ENCODE peak calls at places on chromosome 11, in six cellular contexts. E, L, N, B, Q and J are unnamed samples.

GRCh38 chr11:80443177-80443576 is 1002.3 kb upstream of the TENM4 start:
- DNase-seq in E (no peak), L (no peak), Q (no peak), N (no peak), B (no peak), J (no peak)

GRCh38 chr11:133945087-133945974 is 11.4 kb downstream of the IGSF9B start:
- DNase-seq in B (no peak), Q (no peak), N (no peak), E (peak; percentile 64), L (peak; percentile 72), J (no peak)

GRCh38 chr11:8788616-8789015 is 106.0 kb downstream of the RPL27A start:
- DNase-seq in E (no peak), Q (no peak), B (no peak), N (no peak), L (no peak), J (no peak)

GRCh38 chr11:74870485-74870884 is 78.4 kb downstream of the XRRA1 start:
- DNase-seq in N (no peak), E (no peak), Q (no peak), B (no peak), L (no peak), J (peak; percentile 22)

GRCh38 chr11:120133216-120134105 is 4.5 kb downstream of the TRIM29 start:
- DNase-seq in B (no peak), E (no peak), N (no peak), Q (no peak), L (peak; percentile 5), J (no peak)

GRCh38 chr11:76629853-76630599 is 40.5 kb downstream of the LRRC32 start:
- DNase-seq in N (no peak), Q (no peak), B (no peak), E (no peak), L (peak; percentile 69), J (peak; percentile 78)

GRCh38 chr11:66081505-66081904 is 11.4 kb downstream of the PACS1 start:
- DNase-seq in N (peak; percentile 36), E (peak; percentile 41), B (no peak), Q (no peak), L (no peak), J (no peak)

GRCh38 chr11:3836903-3837302 is 3.9 kb downstream of the RHOG start:
- DNase-seq in B (no peak), N (no peak), E (no peak), L (no peak), Q (no peak), J (no peak)